ENCODE peak calls at places on chromosome 5, in nine cellular contexts. V is heart left ventricle, B is fibroblast of mammary gland, W is GM13976, E is transverse colon, U is breast epithelium, O is colonic mucosa, P is IMR-90, K is tibial artery. H is an unnamed sample.

GRCh38 chr5:140108093-140109049 is 5.5 kb upstream of the PURA start:
- DNase-seq in V (peak), B (no peak), W (peak), E (peak), U (no peak), O (peak), P (no peak), K (peak), H (no peak)

GRCh38 chr5:89457411-89458329 is 574.7 kb upstream of the MEF2C start:
- DNase-seq in V (peak), B (peak), W (no peak), E (no peak), U (peak), O (no peak), P (no peak), K (peak), H (no peak)

GRCh38 chr5:80573062-80573461 is 3.0 kb upstream of the ANKRD34B start:
- DNase-seq in V (no peak), B (no peak), W (no peak), E (no peak), U (no peak), O (no peak), P (no peak), K (no peak), H (no peak)

GRCh38 chr5:621341-621761 is 9.2 kb downstream of the CEP72 start:
- DNase-seq in V (peak), B (no peak), W (no peak), E (no peak), U (no peak), O (no peak), P (no peak), K (peak), H (no peak)

GRCh38 chr5:90933298-90933697 is 374.7 kb downstream of the ADGRV1 start:
- DNase-seq in V (no peak), B (no peak), W (no peak), E (no peak), U (no peak), O (no peak), P (no peak), K (no peak), H (no peak)

GRCh38 chr5:110055301-110055700 is 365.6 kb downstream of the MAN2A1 start:
- DNase-seq in V (no peak), B (peak), W (no peak), E (no peak), U (no peak), O (no peak), P (no peak), K (no peak), H (no peak)

GRCh38 chr5:2981035-2981434 is 229.6 kb upstream of the IRX2 start:
- DNase-seq in V (no peak), B (no peak), W (no peak), E (no peak), U (no peak), O (no peak), P (no peak), K (no peak), H (no peak)

GRCh38 chr5:1776831-1777230 is 22.8 kb downstream of the MRPL36 start:
- DNase-seq in V (no peak), B (no peak), W (no peak), E (no peak), U (no peak), O (no peak), P (no peak), K (no peak), H (no peak)

GRCh38 chr5:179754024-179754423 is 21.4 kb downstream of the MAML1 start:
- DNase-seq in V (no peak), B (no peak), W (no peak), E (no peak), U (no peak), O (no peak), P (no peak), K (no peak), H (no peak)

GRCh38 chr5:107821288-107821687 is 150.6 kb upstream of the EFNA5 start:
- DNase-seq in V (no peak), B (no peak), W (no peak), E (no peak), U (no peak), O (no peak), P (no peak), K (no peak), H (no peak)

GRCh38 chr5:172647341-172648007 is 6.4 kb downstream of the NEURL1B start:
- DNase-seq in V (no peak), B (no peak), W (no peak), E (peak), U (no peak), O (peak), P (no peak), K (peak), H (no peak)

GRCh38 chr5:103122242-103122641 is 2.1 kb downstream of the PPIP5K2 start:
- DNase-seq in V (no peak), B (no peak), W (no peak), E (no peak), U (no peak), O (no peak), P (no peak), K (no peak), H (no peak)

GRCh38 chr5:81232449-81233079 is 558 bp upstream of the CKMT2 start:
- DNase-seq in V (peak), B (peak), W (no peak), E (peak), U (no peak), O (no peak), P (no peak), K (peak), H (no peak)

GRCh38 chr5:170302729-170303501 is 5.3 kb upstream of the LCP2 start:
- DNase-seq in V (peak), B (no peak), W (peak), E (no peak), U (no peak), O (no peak), P (no peak), K (no peak), H (peak)

GRCh38 chr5:151642472-151643140 is 44.1 kb downstream of the SPARC start:
- DNase-seq in V (peak), B (no peak), W (no peak), E (no peak), U (no peak), O (no peak), P (no peak), K (no peak), H (no peak)

GRCh38 chr5:961002-961710 is 47.4 kb upstream of the NKD2 start:
- DNase-seq in V (no peak), B (no peak), W (no peak), E (no peak), U (peak), O (no peak), P (no peak), K (no peak), H (no peak)

GRCh38 chr5:57627661-57628060 is 145.1 kb upstream of the ACTBL2 start:
- DNase-seq in V (no peak), B (no peak), W (no peak), E (no peak), U (no peak), O (no peak), P (no peak), K (no peak), H (no peak)

GRCh38 chr5:11177993-11178711 is 417.1 kb upstream of the DAP start:
- DNase-seq in V (no peak), B (peak), W (no peak), E (no peak), U (no peak), O (no peak), P (no peak), K (no peak), H (no peak)

GRCh38 chr5:6573651-6574101 is 59.2 kb downstream of the NSUN2 start:
- DNase-seq in V (no peak), B (no peak), W (no peak), E (no peak), U (no peak), O (no peak), P (no peak), K (no peak), H (no peak)

GRCh38 chr5:148659641-148660345 is 5.5 kb upstream of the HTR4 start:
- DNase-seq in V (no peak), B (no peak), W (no peak), E (no peak), U (no peak), O (no peak), P (no peak), K (no peak), H (no peak)

GRCh38 chr5:172429201-172429940 is 25.0 kb downstream of the SH3PXD2B start:
- DNase-seq in V (no peak), B (peak), W (no peak), E (no peak), U (peak), O (no peak), P (peak), K (no peak), H (no peak)

GRCh38 chr5:106521701-106522100 is 1149.0 kb downstream of the EFNA5 start:
- DNase-seq in V (no peak), B (peak), W (no peak), E (no peak), U (no peak), O (no peak), P (peak), K (no peak), H (no peak)

GRCh38 chr5:34826347-34826746 is 12.6 kb upstream of the TTC23L start:
- DNase-seq in V (peak), B (no peak), W (no peak), E (no peak), U (no peak), O (no peak), P (peak), K (no peak), H (no peak)

GRCh38 chr5:40074801-40075200 is 604.9 kb upstream of the PTGER4 start:
- DNase-seq in V (no peak), B (no peak), W (no peak), E (no peak), U (no peak), O (no peak), P (no peak), K (no peak), H (no peak)

GRCh38 chr5:112412370-112412769 is 6.7 kb downstream of the EPB41L4A start:
- DNase-seq in V (no peak), B (no peak), W (no peak), E (no peak), U (no peak), O (no peak), P (no peak), K (no peak), H (no peak)

GRCh38 chr5:100676807-100677631 is 141.8 kb downstream of the FAM174A start:
- DNase-seq in V (no peak), B (peak), W (no peak), E (no peak), U (no peak), O (no peak), P (peak), K (no peak), H (no peak)

GRCh38 chr5:59099270-59099994 is 516.6 kb downstream of the RAB3C start:
- DNase-seq in V (no peak), B (peak), W (peak), E (no peak), U (no peak), O (no peak), P (peak), K (no peak), H (peak)

GRCh38 chr5:173969167-173970049 is 19.6 kb upstream of the C5orf47 start:
- DNase-seq in V (no peak), B (peak), W (peak), E (no peak), U (no peak), O (no peak), P (peak), K (no peak), H (no peak)

GRCh38 chr5:51242453-51242852 is 140.8 kb upstream of the ISL1 start:
- DNase-seq in V (no peak), B (no peak), W (no peak), E (no peak), U (no peak), O (no peak), P (no peak), K (no peak), H (no peak)

GRCh38 chr5:107294669-107295068 is 376.1 kb downstream of the EFNA5 start:
- DNase-seq in V (no peak), B (no peak), W (no peak), E (no peak), U (no peak), O (no peak), P (no peak), K (no peak), H (no peak)

GRCh38 chr5:116411101-116411571 is 163.5 kb downstream of the SEMA6A start:
- DNase-seq in V (peak), B (peak), W (no peak), E (no peak), U (no peak), O (no peak), P (no peak), K (no peak), H (no peak)

GRCh38 chr5:102589661-102590060 is 90.9 kb upstream of the SLCO6A1 start:
- DNase-seq in V (no peak), B (peak), W (no peak), E (no peak), U (no peak), O (no peak), P (no peak), K (no peak), H (no peak)

GRCh38 chr5:181187500-181188213 is 17.3 kb downstream of the TRIM7 start:
- DNase-seq in V (peak), B (peak), W (no peak), E (peak), U (peak), O (peak), P (peak), K (peak), H (peak)

GRCh38 chr5:147483961-147484707 is 25.7 kb downstream of the DPYSL3 start:
- DNase-seq in V (peak), B (peak), W (no peak), E (peak), U (peak), O (peak), P (peak), K (peak), H (no peak)

GRCh38 chr5:93677344-93678021 is 63.9 kb downstream of the POU5F2 start:
- DNase-seq in V (peak), B (peak), W (no peak), E (no peak), U (no peak), O (no peak), P (peak), K (no peak), H (no peak)

GRCh38 chr5:15702102-15702501 is 202.1 kb downstream of the FBXL7 start:
- DNase-seq in V (no peak), B (peak), W (no peak), E (no peak), U (no peak), O (no peak), P (peak), K (no peak), H (no peak)

GRCh38 chr5:135244620-135245021 is 154.4 kb downstream of the MACROH2A1 start:
- DNase-seq in V (no peak), B (no peak), W (no peak), E (no peak), U (peak), O (peak), P (no peak), K (peak), H (no peak)

GRCh38 chr5:156314416-156314815 is 12.5 kb upstream of the SGCD start:
- DNase-seq in V (no peak), B (no peak), W (no peak), E (no peak), U (no peak), O (no peak), P (no peak), K (no peak), H (no peak)

GRCh38 chr5:160685219-160685618 is 166.8 kb downstream of the ATP10B start:
- DNase-seq in V (no peak), B (no peak), W (no peak), E (peak), U (no peak), O (peak), P (no peak), K (no peak), H (no peak)

DNA sequence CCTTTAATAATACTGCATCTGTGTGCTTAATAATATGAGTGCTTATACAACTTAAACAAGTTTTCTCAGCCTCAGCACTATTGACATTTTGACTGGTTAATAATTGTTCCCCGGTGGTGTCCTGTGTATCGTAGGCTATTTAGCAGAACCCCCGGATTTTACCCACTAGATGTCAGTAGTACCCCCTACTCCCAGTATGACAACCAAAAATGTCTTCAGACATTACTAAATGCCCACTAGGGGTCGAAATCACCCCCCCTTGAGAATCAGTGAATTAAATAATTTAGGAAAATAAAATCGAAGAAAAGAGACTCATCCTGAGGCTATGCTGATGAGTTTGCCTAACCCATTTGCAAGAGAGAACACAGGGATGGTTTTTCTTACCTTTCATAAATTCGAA is 166.3 kb downstream of the ATP10B start:
- DNase-seq in V (no peak), B (peak), W (peak), E (no peak), U (no peak), O (no peak), P (no peak), K (no peak), H (peak)
- TF ChIP-seq CTCF in V (peak), B (peak), W (peak), E (peak), U (no peak), O (peak), P (no peak), K (no peak), H (peak)

GRCh38 chr5:143646961-143647360 is 165.0 kb upstream of the HMHB1 start:
- DNase-seq in V (no peak), B (no peak), W (no peak), E (no peak), U (no peak), O (no peak), P (peak), K (no peak), H (no peak)

GRCh38 chr5:143649869-143650268 is 162.1 kb upstream of the HMHB1 start:
- DNase-seq in V (no peak), B (no peak), W (no peak), E (no peak), U (no peak), O (no peak), P (peak), K (no peak), H (no peak)

GRCh38 chr5:143650296-143650695 is 161.7 kb upstream of the HMHB1 start:
- DNase-seq in V (no peak), B (peak), W (no peak), E (no peak), U (no peak), O (no peak), P (no peak), K (no peak), H (no peak)

GRCh38 chr5:143645356-143645755 is 166.6 kb upstream of the HMHB1 start:
- DNase-seq in V (no peak), B (no peak), W (no peak), E (no peak), U (no peak), O (no peak), P (no peak), K (no peak), H (no peak)

GRCh38 chr5:143648696-143649095 is 163.3 kb upstream of the HMHB1 start:
- DNase-seq in V (no peak), B (no peak), W (no peak), E (no peak), U (no peak), O (no peak), P (no peak), K (no peak), H (no peak)
- TF ChIP-seq CTCF in V (no peak), B (peak), W (no peak), E (peak), U (no peak), O (no peak), P (peak), K (no peak), H (no peak)

GRCh38 chr5:132905938-132906337 is 32.5 kb downstream of the LEAP2 start:
- DNase-seq in V (no peak), B (peak), W (no peak), E (no peak), U (no peak), O (no peak), P (peak), K (no peak), H (no peak)
- TF ChIP-seq CTCF in V (no peak), B (no peak), W (no peak), E (no peak), U (peak), O (no peak), P (no peak), K (no peak), H (no peak)

GRCh38 chr5:136805466-136805865 is 440.1 kb upstream of the TRPC7 start:
- DNase-seq in V (no peak), B (no peak), W (no peak), E (no peak), U (no peak), O (no peak), P (no peak), K (no peak), H (no peak)
- TF ChIP-seq CTCF in V (no peak), B (peak), W (no peak), E (no peak), U (no peak), O (no peak), P (no peak), K (no peak), H (no peak)